ENCODE peak calls at places on chromosomes 16 and 17, in nine cellular contexts. One of them, this sample, is unnamed. For H3K4me1, the result is how much of the 10 kb centered on the place peaks cover.

GRCh38 chr17:44556854-44557606 is at the start of gene FZD2:
- DNase-seq in right cardiac atrium: peak
- DNase-seq in OCI-LY7: peak
- DNase-seq in esophagus squamous epithelium: peak
- DNase-seq in DND-41: peak
- DNase-seq in CD4-positive, alpha-beta memory T cell: peak
- DNase-seq in effector memory CD4-positive, alpha-beta T cell: no peak
- DNase-seq in kidney: peak
- DNase-seq in breast epithelium: peak
- DNase-seq in this sample: peak

GRCh38 chr17:39716073-39716818 is 14.1 kb downstream of the MIEN1 start:
- DNase-seq in right cardiac atrium: no peak
- DNase-seq in OCI-LY7: no peak
- DNase-seq in esophagus squamous epithelium: no peak
- DNase-seq in DND-41: no peak
- DNase-seq in CD4-positive, alpha-beta memory T cell: no peak
- DNase-seq in effector memory CD4-positive, alpha-beta T cell: no peak
- DNase-seq in kidney: peak
- DNase-seq in breast epithelium: no peak
- DNase-seq in this sample: no peak

GRCh38 chr17:31907342-31907975 is 6.0 kb upstream of the UTP6 start:
- DNase-seq in right cardiac atrium: peak
- DNase-seq in OCI-LY7: no peak
- DNase-seq in esophagus squamous epithelium: no peak
- DNase-seq in DND-41: peak
- DNase-seq in CD4-positive, alpha-beta memory T cell: peak
- DNase-seq in effector memory CD4-positive, alpha-beta T cell: no peak
- DNase-seq in kidney: no peak
- DNase-seq in breast epithelium: peak
- DNase-seq in this sample: no peak

GRCh38 chr16:441447-441846 is 16.0 kb downstream of the RAB11FIP3 start:
- DNase-seq in right cardiac atrium: no peak
- DNase-seq in OCI-LY7: no peak
- DNase-seq in esophagus squamous epithelium: no peak
- DNase-seq in DND-41: no peak
- DNase-seq in CD4-positive, alpha-beta memory T cell: no peak
- DNase-seq in effector memory CD4-positive, alpha-beta T cell: no peak
- DNase-seq in kidney: no peak
- DNase-seq in breast epithelium: no peak
- DNase-seq in this sample: no peak

GRCh38 chr16:68404736-68405345 is 43.5 kb downstream of the SMPD3 start:
- DNase-seq in right cardiac atrium: no peak
- DNase-seq in OCI-LY7: no peak
- DNase-seq in esophagus squamous epithelium: no peak
- DNase-seq in DND-41: no peak
- DNase-seq in CD4-positive, alpha-beta memory T cell: no peak
- DNase-seq in effector memory CD4-positive, alpha-beta T cell: no peak
- DNase-seq in kidney: no peak
- DNase-seq in breast epithelium: peak
- DNase-seq in this sample: no peak

GRCh38 chr16:86874141-86874540 is 295.8 kb downstream of the FOXL1 start:
- DNase-seq in right cardiac atrium: no peak
- DNase-seq in OCI-LY7: peak
- DNase-seq in esophagus squamous epithelium: no peak
- DNase-seq in DND-41: peak
- DNase-seq in CD4-positive, alpha-beta memory T cell: no peak
- DNase-seq in effector memory CD4-positive, alpha-beta T cell: no peak
- DNase-seq in kidney: no peak
- DNase-seq in breast epithelium: no peak
- DNase-seq in this sample: no peak

GRCh38 chr17:80948961-80949450 is 42.6 kb upstream of the CHMP6 start:
- DNase-seq in right cardiac atrium: no peak
- DNase-seq in OCI-LY7: no peak
- DNase-seq in esophagus squamous epithelium: no peak
- DNase-seq in DND-41: no peak
- DNase-seq in CD4-positive, alpha-beta memory T cell: no peak
- DNase-seq in effector memory CD4-positive, alpha-beta T cell: no peak
- DNase-seq in kidney: peak
- DNase-seq in breast epithelium: no peak
- DNase-seq in this sample: no peak

GRCh38 chr16:25198021-25198420 is 18.7 kb upstream of the AQP8 start:
- DNase-seq in right cardiac atrium: no peak
- DNase-seq in OCI-LY7: no peak
- DNase-seq in esophagus squamous epithelium: no peak
- DNase-seq in DND-41: no peak
- DNase-seq in CD4-positive, alpha-beta memory T cell: no peak
- DNase-seq in effector memory CD4-positive, alpha-beta T cell: no peak
- DNase-seq in kidney: no peak
- DNase-seq in breast epithelium: no peak
- DNase-seq in this sample: no peak

GRCh38 chr16:31267332-31268032 is 7.7 kb downstream of the ITGAM start:
- DNase-seq in right cardiac atrium: no peak
- DNase-seq in OCI-LY7: no peak
- DNase-seq in esophagus squamous epithelium: no peak
- DNase-seq in DND-41: no peak
- DNase-seq in CD4-positive, alpha-beta memory T cell: no peak
- DNase-seq in effector memory CD4-positive, alpha-beta T cell: no peak
- DNase-seq in kidney: no peak
- DNase-seq in breast epithelium: no peak
- DNase-seq in this sample: no peak

GRCh38 chr17:67020293-67020766 is 24.0 kb upstream of the CACNG1 start:
- DNase-seq in right cardiac atrium: no peak
- DNase-seq in OCI-LY7: no peak
- DNase-seq in esophagus squamous epithelium: no peak
- DNase-seq in DND-41: no peak
- DNase-seq in CD4-positive, alpha-beta memory T cell: no peak
- DNase-seq in effector memory CD4-positive, alpha-beta T cell: no peak
- DNase-seq in kidney: no peak
- DNase-seq in breast epithelium: no peak
- DNase-seq in this sample: no peak

GRCh38 chr16:2971985-2972784 is 3.0 kb downstream of the PAQR4 start:
- DNase-seq in right cardiac atrium: no peak
- DNase-seq in OCI-LY7: no peak
- DNase-seq in esophagus squamous epithelium: no peak
- DNase-seq in DND-41: no peak
- DNase-seq in CD4-positive, alpha-beta memory T cell: no peak
- DNase-seq in effector memory CD4-positive, alpha-beta T cell: no peak
- DNase-seq in kidney: peak
- DNase-seq in breast epithelium: no peak
- DNase-seq in this sample: no peak

GRCh38 chr17:72237223-72237622 is 116.4 kb downstream of the SOX9 start:
- DNase-seq in right cardiac atrium: no peak
- DNase-seq in OCI-LY7: no peak
- DNase-seq in esophagus squamous epithelium: no peak
- DNase-seq in DND-41: no peak
- DNase-seq in CD4-positive, alpha-beta memory T cell: no peak
- DNase-seq in effector memory CD4-positive, alpha-beta T cell: no peak
- DNase-seq in kidney: no peak
- DNase-seq in breast epithelium: no peak
- DNase-seq in this sample: no peak

GRCh38 chr16:54320895-54321294 is 34.3 kb upstream of the IRX3 start:
- DNase-seq in right cardiac atrium: no peak
- DNase-seq in OCI-LY7: no peak
- DNase-seq in esophagus squamous epithelium: no peak
- DNase-seq in DND-41: no peak
- DNase-seq in CD4-positive, alpha-beta memory T cell: no peak
- DNase-seq in effector memory CD4-positive, alpha-beta T cell: no peak
- DNase-seq in kidney: no peak
- DNase-seq in breast epithelium: no peak
- DNase-seq in this sample: no peak

GRCh38 chr17:75059369-75060345 is 12.6 kb downstream of the KCTD2 start:
- DNase-seq in right cardiac atrium: no peak
- DNase-seq in OCI-LY7: peak
- DNase-seq in esophagus squamous epithelium: no peak
- DNase-seq in DND-41: no peak
- DNase-seq in CD4-positive, alpha-beta memory T cell: peak
- DNase-seq in effector memory CD4-positive, alpha-beta T cell: no peak
- DNase-seq in kidney: no peak
- DNase-seq in breast epithelium: no peak
- DNase-seq in this sample: no peak

GRCh38 chr17:46772879-46773620 is 45.4 kb downstream of the WNT3 start:
- DNase-seq in right cardiac atrium: no peak
- DNase-seq in OCI-LY7: peak
- DNase-seq in esophagus squamous epithelium: no peak
- DNase-seq in DND-41: peak
- DNase-seq in CD4-positive, alpha-beta memory T cell: no peak
- DNase-seq in effector memory CD4-positive, alpha-beta T cell: no peak
- DNase-seq in kidney: peak
- DNase-seq in breast epithelium: no peak
- DNase-seq in this sample: no peak

GRCh38 chr16:85918436-85918835 is 19.5 kb downstream of the IRF8 start:
- DNase-seq in right cardiac atrium: no peak
- DNase-seq in OCI-LY7: no peak
- DNase-seq in esophagus squamous epithelium: no peak
- DNase-seq in DND-41: no peak
- DNase-seq in CD4-positive, alpha-beta memory T cell: no peak
- DNase-seq in effector memory CD4-positive, alpha-beta T cell: no peak
- DNase-seq in kidney: peak
- DNase-seq in breast epithelium: no peak
- DNase-seq in this sample: no peak

GRCh38 chr17:18208092-18208491 is 17.3 kb upstream of the LLGL1 start:
- DNase-seq in right cardiac atrium: no peak
- DNase-seq in OCI-LY7: no peak
- DNase-seq in esophagus squamous epithelium: no peak
- DNase-seq in DND-41: no peak
- DNase-seq in CD4-positive, alpha-beta memory T cell: no peak
- DNase-seq in effector memory CD4-positive, alpha-beta T cell: no peak
- DNase-seq in kidney: no peak
- DNase-seq in breast epithelium: no peak
- DNase-seq in this sample: no peak

GRCh38 chr16:31880322-31880979 is 6.8 kb downstream of the ZNF267 start:
- DNase-seq in right cardiac atrium: no peak
- DNase-seq in OCI-LY7: no peak
- DNase-seq in esophagus squamous epithelium: no peak
- DNase-seq in DND-41: no peak
- DNase-seq in CD4-positive, alpha-beta memory T cell: peak
- DNase-seq in effector memory CD4-positive, alpha-beta T cell: peak
- DNase-seq in kidney: no peak
- DNase-seq in breast epithelium: no peak
- DNase-seq in this sample: no peak

GRCh38 chr16:61792194-61792904 is 243.9 kb downstream of the CDH8 start:
- DNase-seq in right cardiac atrium: no peak
- DNase-seq in OCI-LY7: no peak
- DNase-seq in esophagus squamous epithelium: no peak
- DNase-seq in DND-41: no peak
- DNase-seq in CD4-positive, alpha-beta memory T cell: no peak
- DNase-seq in effector memory CD4-positive, alpha-beta T cell: no peak
- DNase-seq in kidney: no peak
- DNase-seq in breast epithelium: no peak
- DNase-seq in this sample: no peak

GRCh38 chr17:40153603-40154238 is 13.4 kb downstream of the CASC3 start:
- DNase-seq in right cardiac atrium: no peak
- DNase-seq in OCI-LY7: no peak
- DNase-seq in esophagus squamous epithelium: no peak
- DNase-seq in DND-41: no peak
- DNase-seq in CD4-positive, alpha-beta memory T cell: no peak
- DNase-seq in effector memory CD4-positive, alpha-beta T cell: no peak
- DNase-seq in kidney: no peak
- DNase-seq in breast epithelium: no peak
- DNase-seq in this sample: no peak

GRCh38 chr16:50183316-50183715 is 30.2 kb downstream of the TENT4B start:
- DNase-seq in right cardiac atrium: no peak
- DNase-seq in OCI-LY7: no peak
- DNase-seq in esophagus squamous epithelium: no peak
- DNase-seq in DND-41: no peak
- DNase-seq in CD4-positive, alpha-beta memory T cell: no peak
- DNase-seq in effector memory CD4-positive, alpha-beta T cell: no peak
- DNase-seq in kidney: no peak
- DNase-seq in breast epithelium: no peak
- DNase-seq in this sample: no peak

GRCh38 chr16:50185005-50185505 is 31.9 kb downstream of the TENT4B start:
- DNase-seq in right cardiac atrium: no peak
- DNase-seq in OCI-LY7: no peak
- DNase-seq in esophagus squamous epithelium: no peak
- DNase-seq in DND-41: no peak
- DNase-seq in CD4-positive, alpha-beta memory T cell: no peak
- DNase-seq in effector memory CD4-positive, alpha-beta T cell: no peak
- DNase-seq in kidney: no peak
- DNase-seq in breast epithelium: no peak
- DNase-seq in this sample: no peak

GRCh38 chr16:50178397-50179018 is 25.4 kb downstream of the TENT4B start:
- DNase-seq in right cardiac atrium: no peak
- DNase-seq in OCI-LY7: no peak
- DNase-seq in esophagus squamous epithelium: no peak
- DNase-seq in DND-41: no peak
- DNase-seq in CD4-positive, alpha-beta memory T cell: no peak
- DNase-seq in effector memory CD4-positive, alpha-beta T cell: no peak
- DNase-seq in kidney: no peak
- DNase-seq in breast epithelium: no peak
- DNase-seq in this sample: no peak

GRCh38 chr16:50182441-50182840 is 29.3 kb downstream of the TENT4B start:
- DNase-seq in right cardiac atrium: no peak
- DNase-seq in OCI-LY7: no peak
- DNase-seq in esophagus squamous epithelium: no peak
- DNase-seq in DND-41: no peak
- DNase-seq in CD4-positive, alpha-beta memory T cell: no peak
- DNase-seq in effector memory CD4-positive, alpha-beta T cell: no peak
- DNase-seq in kidney: no peak
- DNase-seq in breast epithelium: no peak
- DNase-seq in this sample: no peak
- H3K4me1 ChIP-seq in right cardiac atrium: under half
- H3K4me1 ChIP-seq in OCI-LY7: under half
- H3K4me1 ChIP-seq in esophagus squamous epithelium: under half
- H3K4me1 ChIP-seq in DND-41: under half
- H3K4me1 ChIP-seq in CD4-positive, alpha-beta memory T cell: under half
- H3K4me1 ChIP-seq in effector memory CD4-positive, alpha-beta T cell: under half
- H3K4me1 ChIP-seq in kidney: under half
- H3K4me1 ChIP-seq in breast epithelium: under half
- H3K4me1 ChIP-seq in this sample: under half

GRCh38 chr17:27496501-27496943 is 40.3 kb downstream of the KSR1 start:
- DNase-seq in right cardiac atrium: no peak
- DNase-seq in OCI-LY7: no peak
- DNase-seq in esophagus squamous epithelium: no peak
- DNase-seq in DND-41: no peak
- DNase-seq in CD4-positive, alpha-beta memory T cell: no peak
- DNase-seq in effector memory CD4-positive, alpha-beta T cell: no peak
- DNase-seq in kidney: peak
- DNase-seq in breast epithelium: no peak
- DNase-seq in this sample: no peak
- H3K4me1 ChIP-seq in right cardiac atrium: under half
- H3K4me1 ChIP-seq in OCI-LY7: under half
- H3K4me1 ChIP-seq in esophagus squamous epithelium: under half
- H3K4me1 ChIP-seq in DND-41: under half
- H3K4me1 ChIP-seq in CD4-positive, alpha-beta memory T cell: under half
- H3K4me1 ChIP-seq in effector memory CD4-positive, alpha-beta T cell: under half
- H3K4me1 ChIP-seq in kidney: half or more
- H3K4me1 ChIP-seq in breast epithelium: under half
- H3K4me1 ChIP-seq in this sample: under half

GRCh38 chr17:63480826-63481487 is 4.1 kb downstream of the ACE start:
- DNase-seq in right cardiac atrium: no peak
- DNase-seq in OCI-LY7: peak
- DNase-seq in esophagus squamous epithelium: no peak
- DNase-seq in DND-41: no peak
- DNase-seq in CD4-positive, alpha-beta memory T cell: no peak
- DNase-seq in effector memory CD4-positive, alpha-beta T cell: no peak
- DNase-seq in kidney: peak
- DNase-seq in breast epithelium: no peak
- DNase-seq in this sample: no peak
- H3K4me1 ChIP-seq in right cardiac atrium: under half
- H3K4me1 ChIP-seq in OCI-LY7: under half
- H3K4me1 ChIP-seq in esophagus squamous epithelium: under half
- H3K4me1 ChIP-seq in DND-41: under half
- H3K4me1 ChIP-seq in CD4-positive, alpha-beta memory T cell: under half
- H3K4me1 ChIP-seq in effector memory CD4-positive, alpha-beta T cell: under half
- H3K4me1 ChIP-seq in kidney: under half
- H3K4me1 ChIP-seq in breast epithelium: under half
- H3K4me1 ChIP-seq in this sample: under half

GRCh38 chr17:41544935-41545334 is 16.8 kb upstream of the KRT19 start:
- DNase-seq in right cardiac atrium: no peak
- DNase-seq in OCI-LY7: no peak
- DNase-seq in esophagus squamous epithelium: no peak
- DNase-seq in DND-41: no peak
- DNase-seq in CD4-positive, alpha-beta memory T cell: no peak
- DNase-seq in effector memory CD4-positive, alpha-beta T cell: no peak
- DNase-seq in kidney: no peak
- DNase-seq in breast epithelium: no peak
- DNase-seq in this sample: no peak
- H3K4me1 ChIP-seq in right cardiac atrium: under half
- H3K4me1 ChIP-seq in OCI-LY7: under half
- H3K4me1 ChIP-seq in esophagus squamous epithelium: under half
- H3K4me1 ChIP-seq in DND-41: under half
- H3K4me1 ChIP-seq in CD4-positive, alpha-beta memory T cell: under half
- H3K4me1 ChIP-seq in effector memory CD4-positive, alpha-beta T cell: under half
- H3K4me1 ChIP-seq in kidney: under half
- H3K4me1 ChIP-seq in breast epithelium: under half
- H3K4me1 ChIP-seq in this sample: under half